ENCODE peak calls at places on chromosomes 1 and 21, in five cellular contexts. R is cardiac fibroblast; L is CD8-positive, alpha-beta memory T cell; E is AG09319; S is neuronal stem cell. G is an unnamed sample.
A peak's percentile ranks its signal among the peaks of the same experiment; 100 is the strongest.

GRCh38 chr1:217139513-217139912 is 416.3 kb upstream of the ESRRG start:
- DNase-seq in L (no peak), S (peak; percentile 45), R (no peak), E (no peak), G (no peak)

GRCh38 chr1:236015539-236015938 is 49.4 kb downstream of the NID1 start:
- DNase-seq in S (no peak), R (no peak), E (no peak), L (no peak), G (no peak)

GRCh38 chr1:5575396-5576110 is 416.7 kb downstream of the NPHP4 start:
- DNase-seq in E (no peak), R (no peak), S (no peak), L (no peak), G (no peak)

GRCh38 chr1:248850536-248851251 is 8.2 kb downstream of the ZNF692 start:
- DNase-seq in R (no peak), S (no peak), E (no peak), L (no peak), G (no peak)

GRCh38 chr1:221794079-221794670 is 52.3 kb upstream of the DUSP10 start:
- DNase-seq in S (no peak), E (no peak), L (peak; percentile 17), R (no peak), G (no peak)

GRCh38 chr1:167223144-167224103 is 2.7 kb downstream of the POU2F1 start:
- DNase-seq in S (no peak), L (no peak), R (no peak), E (no peak), G (no peak)

GRCh38 chr1:164726235-164726634 is 167.3 kb downstream of the PBX1 start:
- DNase-seq in R (peak; percentile 84), S (no peak), E (peak; percentile 91), L (no peak), G (peak; percentile 70)

GRCh38 chr1:51063121-51063520 is 38.9 kb upstream of the C1orf185 start:
- DNase-seq in R (peak; percentile 86), E (peak; percentile 44), L (no peak), S (no peak), G (peak; percentile 9)

GRCh38 chr1:6473974-6474814 is 8.2 kb upstream of the TNFRSF25 start:
- DNase-seq in S (no peak), E (no peak), L (no peak), R (no peak), G (no peak)

GRCh38 chr21:42400525-42400924 is 3.2 kb upstream of the UBASH3A start:
- DNase-seq in R (no peak), L (no peak), E (no peak), S (no peak), G (no peak)

GRCh38 chr1:165496493-165496892 is 47.3 kb upstream of the LRRC52 start:
- DNase-seq in E (no peak), L (no peak), R (no peak), S (no peak), G (no peak)

GRCh38 chr1:233183226-233184020 is 112.1 kb downstream of the PCNX2 start:
- DNase-seq in R (no peak), E (no peak), L (no peak), S (peak; percentile 9), G (no peak)

GRCh38 chr1:228379165-228379460 is 27.5 kb downstream of the TRIM11 start:
- DNase-seq in R (no peak), S (peak; percentile 8), L (no peak), E (no peak), G (no peak)

GRCh38 chr1:165869343-165869742 is 41.9 kb downstream of the UCK2 start:
- DNase-seq in L (no peak), E (no peak), R (peak; percentile 17), S (no peak), G (no peak)

GRCh38 chr1:21238141-21238800 is 52.0 kb downstream of the ECE1 start:
- DNase-seq in S (no peak), L (no peak), E (no peak), R (no peak), G (no peak)

GRCh38 chr1:6245869-6246496 is 2.0 kb downstream of the HES3 start:
- DNase-seq in S (no peak), L (peak; percentile 45), E (no peak), R (no peak), G (no peak)

GRCh38 chr1:155940531-155940992 is 876 bp upstream of the RXFP4 start:
- DNase-seq in S (no peak), R (peak; percentile 64), L (no peak), E (no peak), G (no peak)

GRCh38 chr1:233844697-233845096 is 59.8 kb upstream of the SLC35F3 start:
- DNase-seq in R (no peak), L (no peak), S (no peak), E (no peak), G (no peak)

GRCh38 chr1:196136396-196136795 is 471.8 kb downstream of the KCNT2 start:
- DNase-seq in S (no peak), L (no peak), R (no peak), E (no peak), G (no peak)

GRCh38 chr1:83931658-83932253 is 67.2 kb downstream of the TTLL7 start:
- DNase-seq in R (peak; percentile 73), E (peak; percentile 10), L (no peak), S (peak; percentile 33), G (peak; percentile 21)

GRCh38 chr1:212700892-212701819 is 1.5 kb upstream of the BATF3 start:
- DNase-seq in L (peak; percentile 5), S (no peak), R (peak; percentile 51), E (no peak), G (peak; percentile 30)

GRCh38 chr1:77447669-77448068 is 165.8 kb downstream of the AK5 start:
- DNase-seq in L (no peak), E (no peak), R (no peak), S (no peak), G (no peak)

GRCh38 chr1:95086949-95087533 is 14.3 kb upstream of the ALG14 start:
- DNase-seq in R (peak; percentile 96), L (no peak), S (no peak), E (peak; percentile 52), G (peak; percentile 93)

GRCh38 chr1:73401666-73402065 is 796.3 kb downstream of the LRRIQ3 start:
- DNase-seq in E (no peak), L (no peak), S (no peak), R (no peak), G (no peak)

GRCh38 chr1:110544753-110545152 is 25.8 kb upstream of the KCNA10 start:
- DNase-seq in E (no peak), L (no peak), S (no peak), R (no peak), G (no peak)

GRCh38 chr1:184514447-184514846 is 127.6 kb downstream of the C1orf21 start:
- DNase-seq in S (no peak), L (no peak), E (no peak), R (no peak), G (no peak)

GRCh38 chr1:88646852-88647645 is 37.0 kb upstream of the PKN2 start:
- DNase-seq in E (no peak), R (no peak), L (no peak), S (no peak), G (no peak)

GRCh38 chr1:117512728-117513321 is 93.0 kb upstream of the TENT5C start:
- DNase-seq in E (no peak), L (no peak), S (peak; percentile 4), R (peak; percentile 44), G (peak; percentile 10)

GRCh38 chr1:61320575-61320974 is 238.2 kb downstream of the NFIA start:
- DNase-seq in E (no peak), R (no peak), S (no peak), L (no peak), G (no peak)

GRCh38 chr1:167291539-167292195 is 71.0 kb downstream of the POU2F1 start:
- DNase-seq in R (no peak), L (no peak), S (no peak), E (no peak), G (no peak)

GRCh38 chr1:17711962-17712361 is 43.2 kb upstream of the ACTL8 start:
- DNase-seq in L (no peak), R (no peak), E (no peak), S (no peak), G (no peak)

GRCh38 chr21:41506526-41507520 is 1.1 kb downstream of the TMPRSS2 start:
- DNase-seq in S (peak; percentile 27), R (no peak), E (no peak), L (no peak), G (no peak)

GRCh38 chr21:45874716-45875415 is 106.7 kb upstream of the COL6A1 start:
- DNase-seq in E (peak; percentile 92), R (peak; percentile 97), S (no peak), L (no peak), G (peak; percentile 93)

GRCh38 chr1:81604982-81605381 is 195.8 kb upstream of the ADGRL2 start:
- DNase-seq in E (no peak), S (no peak), R (no peak), L (no peak), G (no peak)